ENCODE peak calls at places on chromosomes 11 and 22, in eight cellular contexts. N is stimulated activated CD8-positive, alpha-beta memory T cell treated with anti-CD3 and anti-CD28 coated beads, Interleukin-12 subunit alpha, Interleukin-12 subunit beta, amount 100 ng/mL, for 1 hour; F is AG09309; B is KBM-7; Y is activated CD8-positive, alpha-beta memory T cell treated with anti-CD3 and anti-CD28 coated beads for 48 hours; L is COLO829; K is H7; X is MM.1S. P is an unnamed sample.

GRCh38 chr22:17106785-17107546 is 14.2 kb downstream of the TMEM121B start:
- DNase-seq in F (no peak), Y (no peak), N (no peak), B (peak), X (no peak), L (no peak), K (peak), P (no peak)

GRCh38 chr11:17739945-17740338 is 5.4 kb downstream of the KCNC1 start:
- DNase-seq in N (no peak), B (no peak), K (no peak), L (no peak), X (no peak), Y (no peak), F (no peak), P (no peak)

GRCh38 chr22:42080287-42080686 is 787 bp downstream of the SMDT1 start:
- DNase-seq in F (no peak), B (no peak), K (no peak), X (peak), Y (no peak), L (no peak), N (no peak), P (no peak)

GRCh38 chr22:22745225-22746060 is 101.0 kb downstream of the GGTLC2 start:
- DNase-seq in X (peak), Y (no peak), B (peak), L (no peak), F (no peak), N (no peak), K (peak), P (peak)

GRCh38 chr11:123642435-123642834 is 12.0 kb downstream of the SCN3B start:
- DNase-seq in F (no peak), L (no peak), Y (no peak), K (no peak), X (no peak), N (no peak), B (no peak), P (no peak)

GRCh38 chr11:61891331-61892084 is at the start of gene FADS3:
- DNase-seq in B (peak), L (peak), F (no peak), X (peak), N (peak), Y (peak), K (peak), P (peak)

GRCh38 chr22:25177895-25178294 is 21.8 kb upstream of the CRYBB3 start:
- DNase-seq in K (no peak), N (no peak), X (no peak), B (no peak), F (no peak), Y (no peak), L (no peak), P (no peak)

GRCh38 chr11:1041149-1041467 is 4.6 kb upstream of the MUC6 start:
- DNase-seq in K (no peak), F (no peak), L (no peak), X (no peak), B (no peak), N (no peak), Y (no peak), P (no peak)

GRCh38 chr11:62842171-62842717 is 2.9 kb upstream of the WDR74 start:
- DNase-seq in B (peak), K (no peak), N (no peak), Y (no peak), F (no peak), L (no peak), X (no peak), P (no peak)

GRCh38 chr22:49962751-49963646 is 2.4 kb downstream of the PIM3 start:
- DNase-seq in N (no peak), X (peak), K (peak), Y (no peak), B (no peak), F (no peak), L (no peak), P (no peak)

GRCh38 chr11:128940603-128941002 is 2.1 kb downstream of the TP53AIP1 start:
- DNase-seq in F (no peak), Y (no peak), X (no peak), N (no peak), L (no peak), B (no peak), K (no peak), P (no peak)

GRCh38 chr11:70494559-70495350 is 96.4 kb downstream of the CTTN start:
- DNase-seq in B (no peak), F (no peak), N (no peak), L (no peak), K (no peak), Y (no peak), X (no peak), P (no peak)

P was measured in HCEC 1CT.